ENCODE peak calls at places on chromosomes 1 and 21, in four cellular contexts. B is CD8-positive, alpha-beta memory T cell; D is ovary; X is pancreas. N is an unnamed sample.

GRCh38 chr1:159040206-159040605 is 30.5 kb downstream of the IFI16 start:
- DNase-seq in B (no peak), D (no peak), X (no peak), N (no peak)

GRCh38 chr21:39650306-39650705 is 37.6 kb downstream of the B3GALT5 start:
- DNase-seq in B (no peak), D (no peak), X (no peak), N (no peak)

GRCh38 chr1:99768525-99769382 is 2.3 kb upstream of the FRRS1 start:
- DNase-seq in B (no peak), D (peak; percentile 26), X (no peak), N (no peak)

GRCh38 chr1:178871551-178872320 is 859 bp upstream of the ANGPTL1 start:
- DNase-seq in B (no peak), D (no peak), X (no peak), N (no peak)

GRCh38 chr1:81304187-81304586 is 496.5 kb upstream of the ADGRL2 start:
- DNase-seq in B (no peak), D (no peak), X (no peak), N (no peak)

GRCh38 chr1:174766727-174767126 is 233.0 kb upstream of the CACYBP start:
- DNase-seq in B (no peak), D (no peak), X (no peak), N (no peak)

GRCh38 chr1:94384485-94385353 is 33.5 kb upstream of the ABCD3 start:
- DNase-seq in B (no peak), D (no peak), X (peak; percentile 44), N (peak; percentile 61)

GRCh38 chr1:183318433-183318832 is 99.7 kb downstream of the NMNAT2 start:
- DNase-seq in B (no peak), D (peak; percentile 90), X (peak; percentile 81), N (peak; percentile 76)

GRCh38 chr1:151010346-151010726 is 2.1 kb downstream of the PRUNE1 start:
- DNase-seq in B (no peak), D (no peak), X (no peak), N (no peak)

GRCh38 chr1:28526886-28527285 is 21.0 kb downstream of the RCC1 start:
- DNase-seq in B (no peak), D (no peak), X (no peak), N (peak; percentile 65)

GRCh38 chr1:206700445-206701036 is 15.8 kb downstream of the MAPKAPK2 start:
- DNase-seq in B (no peak), D (no peak), X (no peak), N (no peak)

GRCh38 chr1:41805771-41806471 is 112.8 kb downstream of the HIVEP3 start:
- DNase-seq in B (peak; percentile 58), D (no peak), X (no peak), N (no peak)

GRCh38 chr1:109089242-109090015 is 1.1 kb upstream of the TMEM167B start:
- DNase-seq in B (no peak), D (peak; percentile 27), X (peak; percentile 84), N (peak; percentile 59)

GRCh38 chr1:169483500-169483966 is 2.2 kb downstream of the SLC19A2 start:
- DNase-seq in B (no peak), D (peak; percentile 49), X (peak; percentile 61), N (no peak)

GRCh38 chr1:231983266-231984193 is 356.9 kb downstream of the DISC1 start:
- DNase-seq in B (no peak), D (no peak), X (no peak), N (no peak)

GRCh38 chr1:58162952-58163550 is 383.5 kb downstream of the OMA1 start:
- DNase-seq in B (no peak), D (peak; percentile 49), X (peak; percentile 48), N (peak; percentile 50)

GRCh38 chr1:47351305-47351704 is 17.7 kb downstream of the CMPK1 start:
- DNase-seq in B (no peak), D (no peak), X (no peak), N (no peak)

GRCh38 chr1:232417849-232418248 is 212.1 kb downstream of the SIPA1L2 start:
- DNase-seq in B (no peak), D (no peak), X (no peak), N (no peak)

GRCh38 chr1:104780470-104781078 is 1030.9 kb downstream of the AMY1C start:
- DNase-seq in B (no peak), D (no peak), X (no peak), N (no peak)

GRCh38 chr1:157356611-157357010 is 195.7 kb downstream of the FCRL5 start:
- DNase-seq in B (no peak), D (no peak), X (no peak), N (no peak)

GRCh38 chr1:25031966-25032667 is 102.0 kb upstream of the RUNX3 start:
- DNase-seq in B (peak; percentile 90), D (no peak), X (no peak), N (peak; percentile 69)

GRCh38 chr1:61951731-61952585 is 209.7 kb downstream of the PATJ start:
- DNase-seq in B (no peak), D (no peak), X (no peak), N (no peak)

GRCh38 chr1:206000641-206001339 is 2.4 kb downstream of the RAB7B start:
- DNase-seq in B (no peak), D (no peak), X (peak; percentile 12), N (no peak)

GRCh38 chr1:164838786-164839185 is 279.8 kb downstream of the PBX1 start:
- DNase-seq in B (no peak), D (no peak), X (no peak), N (no peak)

GRCh38 chr1:53616927-53617326 is 122.0 kb downstream of the GLIS1 start:
- DNase-seq in B (no peak), D (no peak), X (no peak), N (no peak)

GRCh38 chr1:227899141-227899819 is 48.5 kb downstream of the WNT9A start:
- DNase-seq in B (no peak), D (peak; percentile 9), X (peak; percentile 11), N (no peak)

GRCh38 chr1:88946845-88947244 is 45.6 kb downstream of the KYAT3 start:
- DNase-seq in B (no peak), D (no peak), X (no peak), N (no peak)

GRCh38 chr1:87120779-87121178 is 206.3 kb downstream of the HS2ST1 start:
- DNase-seq in B (no peak), D (no peak), X (no peak), N (no peak)

GRCh38 chr1:247241687-247242086 is 14.2 kb upstream of the VN1R5 start:
- DNase-seq in B (no peak), D (no peak), X (no peak), N (no peak)

GRCh38 chr1:6971699-6972098 is 186.4 kb downstream of the CAMTA1 start:
- DNase-seq in B (no peak), D (no peak), X (no peak), N (no peak)

GRCh38 chr1:15186846-15187151 is 33.3 kb downstream of the TMEM51 start:
- DNase-seq in B (no peak), D (no peak), X (no peak), N (no peak)

GRCh38 chr1:44212355-44213221 is 683 bp upstream of the DMAP1 start:
- DNase-seq in B (peak; percentile 59), D (no peak), X (no peak), N (no peak)

GRCh38 chr1:94966033-94966432 is 39.1 kb upstream of the CNN3 start:
- DNase-seq in B (no peak), D (no peak), X (no peak), N (no peak)

GRCh38 chr1:204649756-204650155 is 35.8 kb downstream of the LRRN2 start:
- DNase-seq in B (no peak), D (no peak), X (no peak), N (no peak)
- H3K4me1 ChIP-seq in B (no peaks in the 10 kb centered on the region), D (no peaks in the 10 kb centered on the region), X (no peaks in the 10 kb centered on the region), N (no peaks in the 10 kb centered on the region)

GRCh38 chr1:1437033-1437903 is 1.8 kb downstream of the VWA1 start:
- DNase-seq in B (no peak), D (no peak), X (peak; percentile 30), N (no peak)
- H3K4me1 ChIP-seq in B (peaks cover 14% of the 10 kb centered on the region), D (peaks cover 39% of the 10 kb centered on the region), X (peaks cover 64% of the 10 kb centered on the region), N (peaks cover 41% of the 10 kb centered on the region)

GRCh38 chr1:2777428-2778219 is 23.9 kb downstream of the TTC34 start:
- DNase-seq in B (no peak), D (no peak), X (no peak), N (no peak)
- H3K4me1 ChIP-seq in B (no peaks in the 10 kb centered on the region), D (no peaks in the 10 kb centered on the region), X (no peaks in the 10 kb centered on the region), N (no peaks in the 10 kb centered on the region)

GRCh38 chr1:66943361-66943969 is 18.7 kb downstream of the MIER1 start:
- DNase-seq in B (no peak), D (no peak), X (no peak), N (no peak)
- H3K4me1 ChIP-seq in B (peaks cover 55% of the 10 kb centered on the region), D (peaks cover 9% of the 10 kb centered on the region), X (peaks cover 9% of the 10 kb centered on the region), N (peaks cover under 1% of the 10 kb centered on the region)

GRCh38 chr1:160550572-160551034 is 27.5 kb upstream of the SLAMF6 start:
- DNase-seq in B (peak; percentile 77), D (no peak), X (no peak), N (no peak)

GRCh38 chr1:160549665-160550006 is 26.6 kb upstream of the SLAMF6 start:
- DNase-seq in B (no peak), D (no peak), X (no peak), N (no peak)

GRCh38 chr1:160548183-160548582 is 25.1 kb upstream of the SLAMF6 start:
- DNase-seq in B (no peak), D (no peak), X (no peak), N (no peak)

GRCh38 chr1:160547371-160547901 is 24.4 kb upstream of the SLAMF6 start:
- DNase-seq in B (no peak), D (no peak), X (no peak), N (no peak)

GRCh38 chr1:160548960-160549664 is 26.1 kb upstream of the SLAMF6 start:
- DNase-seq in B (no peak), D (no peak), X (no peak), N (no peak)
- H3K4me1 ChIP-seq in B (peaks cover 18% of the 10 kb centered on the region), D (no peaks in the 10 kb centered on the region), X (peaks cover 11% of the 10 kb centered on the region), N (no peaks in the 10 kb centered on the region)

GRCh38 chr1:20445956-20446355 is 40.1 kb downstream of the CAMK2N1 start:
- DNase-seq in B (no peak), D (no peak), X (no peak), N (no peak)
- H3K4me1 ChIP-seq in B (no peaks in the 10 kb centered on the region), D (no peaks in the 10 kb centered on the region), X (no peaks in the 10 kb centered on the region), N (no peaks in the 10 kb centered on the region)